ENCODE peak calls at places on chromosomes 4 and X, in eight cellular contexts. One of them, this sample, is unnamed.

GRCh38 chr4:95426455-95426854 is 122.3 kb downstream of the UNC5C start:
- DNase-seq in kidney epithelial cell: no peak
- DNase-seq in IMR-90: no peak
- DNase-seq in cardiac muscle cell: no peak
- DNase-seq in A673: no peak
- DNase-seq in tibial nerve: no peak
- DNase-seq in BJ: no peak
- DNase-seq in AG04450: no peak
- DNase-seq in this sample: no peak

GRCh38 chrX:68822641-68823410 is 6.0 kb upstream of the EFNB1 start:
- DNase-seq in cardiac muscle cell: peak
- DNase-seq in AG04450: no peak
- DNase-seq in BJ: no peak
- DNase-seq in kidney epithelial cell: no peak
- DNase-seq in tibial nerve: no peak
- DNase-seq in A673: peak
- DNase-seq in IMR-90: peak
- DNase-seq in this sample: peak

GRCh38 chr4:173736840-173737239 is 206.8 kb upstream of the HAND2 start:
- DNase-seq in tibial nerve: no peak
- DNase-seq in BJ: no peak
- DNase-seq in kidney epithelial cell: no peak
- DNase-seq in cardiac muscle cell: no peak
- DNase-seq in A673: no peak
- DNase-seq in IMR-90: peak
- DNase-seq in AG04450: peak
- DNase-seq in this sample: no peak

GRCh38 chr4:111639876-111640275 is 505.4 kb upstream of the FAM241A start:
- DNase-seq in A673: peak
- DNase-seq in cardiac muscle cell: peak
- DNase-seq in IMR-90: peak
- DNase-seq in tibial nerve: no peak
- DNase-seq in AG04450: no peak
- DNase-seq in kidney epithelial cell: no peak
- DNase-seq in BJ: no peak
- DNase-seq in this sample: peak

GRCh38 chr4:11098461-11098860 is 330.2 kb downstream of the HS3ST1 start:
- DNase-seq in tibial nerve: no peak
- DNase-seq in kidney epithelial cell: no peak
- DNase-seq in BJ: no peak
- DNase-seq in A673: no peak
- DNase-seq in IMR-90: no peak
- DNase-seq in AG04450: no peak
- DNase-seq in cardiac muscle cell: no peak
- DNase-seq in this sample: no peak

GRCh38 chr4:159016527-159017137 is 86.2 kb upstream of the RAPGEF2 start:
- DNase-seq in AG04450: no peak
- DNase-seq in kidney epithelial cell: peak
- DNase-seq in BJ: no peak
- DNase-seq in cardiac muscle cell: peak
- DNase-seq in IMR-90: peak
- DNase-seq in tibial nerve: no peak
- DNase-seq in A673: peak
- DNase-seq in this sample: no peak

GRCh38 chr4:186039697-186040096 is 29.3 kb upstream of the TLR3 start:
- DNase-seq in A673: no peak
- DNase-seq in IMR-90: no peak
- DNase-seq in AG04450: no peak
- DNase-seq in kidney epithelial cell: no peak
- DNase-seq in tibial nerve: no peak
- DNase-seq in cardiac muscle cell: no peak
- DNase-seq in BJ: no peak
- DNase-seq in this sample: peak

GRCh38 chrX:141176586-141177451 is at the start of gene LDOC1:
- DNase-seq in tibial nerve: peak
- DNase-seq in BJ: no peak
- DNase-seq in kidney epithelial cell: no peak
- DNase-seq in IMR-90: peak
- DNase-seq in A673: no peak
- DNase-seq in cardiac muscle cell: peak
- DNase-seq in AG04450: peak
- DNase-seq in this sample: peak

GRCh38 chr4:180923476-180923875 is 1319.7 kb upstream of the TENM3 start:
- DNase-seq in BJ: peak
- DNase-seq in AG04450: peak
- DNase-seq in A673: no peak
- DNase-seq in IMR-90: peak
- DNase-seq in kidney epithelial cell: peak
- DNase-seq in cardiac muscle cell: no peak
- DNase-seq in tibial nerve: no peak
- DNase-seq in this sample: peak

GRCh38 chrX:104329731-104330130 is 75.0 kb upstream of the ESX1 start:
- DNase-seq in IMR-90: no peak
- DNase-seq in kidney epithelial cell: no peak
- DNase-seq in cardiac muscle cell: no peak
- DNase-seq in tibial nerve: no peak
- DNase-seq in BJ: no peak
- DNase-seq in AG04450: no peak
- DNase-seq in A673: no peak
- DNase-seq in this sample: no peak

GRCh38 chr4:98027827-98028226 is 115.4 kb downstream of the STPG2 start:
- DNase-seq in BJ: no peak
- DNase-seq in A673: peak
- DNase-seq in AG04450: no peak
- DNase-seq in cardiac muscle cell: no peak
- DNase-seq in IMR-90: no peak
- DNase-seq in tibial nerve: no peak
- DNase-seq in kidney epithelial cell: peak
- DNase-seq in this sample: peak

GRCh38 chr4:70712604-70713452 is 8.9 kb upstream of the RUFY3 start:
- DNase-seq in AG04450: no peak
- DNase-seq in cardiac muscle cell: no peak
- DNase-seq in A673: no peak
- DNase-seq in BJ: no peak
- DNase-seq in tibial nerve: no peak
- DNase-seq in IMR-90: no peak
- DNase-seq in kidney epithelial cell: no peak
- DNase-seq in this sample: no peak

GRCh38 chr4:69744157-69744478 is 16.3 kb downstream of the SULT1B1 start:
- DNase-seq in AG04450: no peak
- DNase-seq in tibial nerve: no peak
- DNase-seq in BJ: no peak
- DNase-seq in A673: no peak
- DNase-seq in kidney epithelial cell: no peak
- DNase-seq in IMR-90: no peak
- DNase-seq in cardiac muscle cell: no peak
- DNase-seq in this sample: no peak

GRCh38 chr4:186557061-186557460 is 1.7 kb upstream of the MTNR1A start:
- DNase-seq in cardiac muscle cell: no peak
- DNase-seq in A673: no peak
- DNase-seq in tibial nerve: no peak
- DNase-seq in IMR-90: no peak
- DNase-seq in BJ: no peak
- DNase-seq in kidney epithelial cell: no peak
- DNase-seq in AG04450: no peak
- DNase-seq in this sample: no peak

DNA sequence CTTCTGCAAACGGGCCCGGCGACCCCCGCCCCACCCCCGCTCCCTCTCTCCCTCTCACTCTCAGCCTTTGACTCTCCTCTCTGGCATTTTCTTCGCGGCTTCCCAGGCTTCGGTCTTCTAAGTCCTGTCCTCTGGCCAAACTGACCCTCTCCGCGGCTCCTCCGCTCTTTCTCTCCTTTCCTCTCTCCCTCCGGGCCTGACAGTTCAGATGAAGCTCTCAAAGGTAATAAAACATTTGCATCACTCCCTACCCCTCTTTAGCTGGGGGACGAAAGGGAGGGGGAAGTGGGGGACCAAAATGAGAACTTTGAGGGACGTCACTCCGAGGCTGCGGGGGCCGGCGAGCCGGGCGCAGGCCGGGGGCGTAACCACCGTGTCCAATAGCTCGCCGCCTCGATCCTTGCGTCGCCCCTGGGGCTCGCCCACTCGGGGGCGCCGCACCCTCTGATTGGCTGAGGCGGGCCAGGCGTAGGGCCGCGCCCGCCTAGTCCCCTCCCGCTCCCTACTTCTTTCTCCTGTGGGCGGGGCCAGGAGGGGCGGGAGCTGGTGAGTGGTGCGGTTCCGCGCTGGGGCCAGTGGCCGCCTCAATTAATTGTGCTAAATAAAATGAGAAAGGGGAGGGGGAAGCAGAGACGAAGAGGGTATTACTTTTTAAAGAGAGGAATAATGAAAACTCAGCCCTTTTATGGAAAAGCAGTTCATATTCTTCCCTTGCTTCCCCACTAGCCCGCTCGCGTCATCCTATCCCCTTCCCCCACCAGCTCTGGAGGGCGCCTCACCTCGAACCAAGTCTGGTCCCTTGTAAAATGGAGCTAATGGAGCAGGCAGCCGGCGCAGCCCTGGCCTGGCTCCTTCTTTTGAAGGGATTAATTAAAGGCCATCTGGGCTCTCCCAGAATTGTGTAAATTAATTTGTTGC is at the start of gene NKX6-1:
- DNase-seq in kidney epithelial cell: peak
- DNase-seq in A673: peak
- DNase-seq in tibial nerve: no peak
- DNase-seq in BJ: peak
- DNase-seq in AG04450: no peak
- DNase-seq in cardiac muscle cell: peak
- DNase-seq in IMR-90: peak
- DNase-seq in this sample: peak
- H3K4me3 ChIP-seq in kidney epithelial cell: peak
- H3K4me3 ChIP-seq in A673: peak
- H3K4me3 ChIP-seq in tibial nerve: peak
- H3K4me3 ChIP-seq in BJ: peak
- H3K4me3 ChIP-seq in AG04450: peak
- H3K4me3 ChIP-seq in cardiac muscle cell: peak
- H3K4me3 ChIP-seq in IMR-90: peak
- H3K4me3 ChIP-seq in this sample: peak

DNA sequence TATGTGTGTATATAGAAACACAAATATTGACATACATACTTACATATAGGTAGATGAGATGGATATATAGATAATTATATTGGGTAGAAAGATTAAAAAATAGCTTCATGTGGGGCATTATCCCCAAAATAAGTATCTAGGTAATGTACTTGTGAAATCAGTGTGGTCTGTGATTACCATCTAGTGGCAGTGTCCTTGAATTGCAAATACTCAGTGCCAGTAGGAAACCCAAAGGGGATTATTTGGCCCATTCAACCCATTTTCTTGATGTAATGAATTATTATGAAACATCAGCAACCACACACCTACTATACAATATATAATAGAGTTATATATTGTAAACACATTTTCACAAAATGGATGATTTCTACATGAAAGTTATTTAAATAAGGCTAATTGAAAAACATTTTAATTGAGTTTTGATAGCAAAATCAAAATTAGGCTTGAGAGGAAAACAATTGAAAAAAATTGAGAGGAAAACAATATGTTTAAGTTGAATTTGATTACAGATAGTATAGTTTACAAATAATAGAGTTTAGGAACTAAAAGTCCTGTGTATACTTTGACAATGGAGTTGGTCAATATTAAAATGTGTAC is 389.4 kb downstream of the GALNTL6 start:
- DNase-seq in A673: peak
- DNase-seq in BJ: peak
- DNase-seq in AG04450: peak
- DNase-seq in IMR-90: peak
- DNase-seq in cardiac muscle cell: peak
- DNase-seq in kidney epithelial cell: peak
- DNase-seq in tibial nerve: no peak
- DNase-seq in this sample: peak
- TF ChIP-seq CTCF in A673: peak
- TF ChIP-seq CTCF in BJ: peak
- TF ChIP-seq CTCF in AG04450: peak
- TF ChIP-seq CTCF in IMR-90: peak
- TF ChIP-seq CTCF in cardiac muscle cell: peak
- TF ChIP-seq CTCF in kidney epithelial cell: peak
- TF ChIP-seq CTCF in tibial nerve: peak
- TF ChIP-seq CTCF in this sample: peak

DNA sequence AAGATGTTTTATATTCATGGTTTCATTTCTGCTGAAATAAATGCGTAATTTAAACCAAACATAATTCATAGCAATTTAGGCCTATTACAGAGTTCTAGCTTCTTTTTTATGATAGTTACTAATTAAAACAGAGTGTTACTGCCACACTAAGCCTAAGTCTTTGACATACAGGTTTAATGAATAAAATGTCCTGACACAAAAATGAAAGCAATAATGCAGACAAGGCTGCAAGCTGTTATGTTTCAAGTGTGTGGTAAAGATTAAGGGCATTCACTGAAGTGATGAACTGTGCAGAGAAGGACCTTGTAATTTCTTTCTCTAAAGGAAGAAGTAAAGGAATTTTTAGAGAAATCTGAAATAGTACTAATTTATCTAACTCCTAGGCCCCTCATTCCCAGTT is 2.9 kb downstream of the NDNF start:
- DNase-seq in kidney epithelial cell: no peak
- DNase-seq in A673: no peak
- DNase-seq in tibial nerve: no peak
- DNase-seq in AG04450: no peak
- DNase-seq in IMR-90: no peak
- DNase-seq in cardiac muscle cell: no peak
- DNase-seq in BJ: no peak
- DNase-seq in this sample: no peak
- H3K4me3 ChIP-seq in kidney epithelial cell: no peak
- H3K4me3 ChIP-seq in A673: peak
- H3K4me3 ChIP-seq in tibial nerve: no peak
- H3K4me3 ChIP-seq in AG04450: no peak
- H3K4me3 ChIP-seq in IMR-90: no peak
- H3K4me3 ChIP-seq in cardiac muscle cell: no peak
- H3K4me3 ChIP-seq in BJ: no peak
- H3K4me3 ChIP-seq in this sample: no peak

GRCh38 chr4:20418865-20419451 is 167.3 kb downstream of the SLIT2 start:
- DNase-seq in tibial nerve: no peak
- DNase-seq in cardiac muscle cell: peak
- DNase-seq in BJ: peak
- DNase-seq in AG04450: peak
- DNase-seq in A673: peak
- DNase-seq in kidney epithelial cell: peak
- DNase-seq in IMR-90: peak
- DNase-seq in this sample: peak
- TF ChIP-seq CTCF in tibial nerve: peak
- TF ChIP-seq CTCF in cardiac muscle cell: peak
- TF ChIP-seq CTCF in BJ: peak
- TF ChIP-seq CTCF in AG04450: peak
- TF ChIP-seq CTCF in A673: peak
- TF ChIP-seq CTCF in kidney epithelial cell: peak
- TF ChIP-seq CTCF in IMR-90: peak
- TF ChIP-seq CTCF in this sample: peak

DNA sequence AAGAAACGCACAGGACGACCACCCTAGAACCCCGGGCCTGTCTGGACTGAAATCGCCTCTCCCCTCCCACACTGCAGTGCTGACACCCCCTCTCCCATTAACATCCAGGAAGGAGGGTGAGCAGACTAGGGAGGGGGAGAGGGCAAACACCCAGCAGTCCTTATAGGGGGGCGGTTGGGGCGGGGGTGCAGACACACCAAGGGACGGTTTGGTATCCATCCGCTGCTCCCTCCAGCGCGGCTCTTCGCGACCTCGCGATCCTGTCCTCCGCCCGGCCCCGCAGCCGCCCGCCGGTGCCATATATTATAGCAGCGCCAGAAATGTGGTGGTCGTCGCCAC is 411 bp upstream of the GPRASP1 start:
- DNase-seq in AG04450: no peak
- DNase-seq in kidney epithelial cell: no peak
- DNase-seq in cardiac muscle cell: no peak
- DNase-seq in IMR-90: no peak
- DNase-seq in BJ: no peak
- DNase-seq in tibial nerve: no peak
- DNase-seq in A673: no peak
- DNase-seq in this sample: no peak
- H3K4me3 ChIP-seq in AG04450: peak
- H3K4me3 ChIP-seq in kidney epithelial cell: peak
- H3K4me3 ChIP-seq in cardiac muscle cell: peak
- H3K4me3 ChIP-seq in IMR-90: peak
- H3K4me3 ChIP-seq in BJ: peak
- H3K4me3 ChIP-seq in tibial nerve: peak
- H3K4me3 ChIP-seq in A673: peak
- H3K4me3 ChIP-seq in this sample: peak

This sample was measured in epithelial cell of esophagus.